ENCODE peak calls at places on chromosomes 4 and X, in five cellular contexts. G, O, K, T and I are unnamed samples.

GRCh38 chr4:125357675-125358074 is 42.9 kb downstream of the FAT4 start:
- DNase-seq in G (no peak), T (no peak), K (no peak), O (no peak), I (no peak)

GRCh38 chrX:128992107-128992971 is 531.0 kb downstream of the SMARCA1 start:
- DNase-seq in T (no peak), O (no peak), G (no peak), K (peak; percentile 0), I (no peak)

GRCh38 chr4:21118301-21118700 is 418.0 kb downstream of the PACRGL start:
- DNase-seq in T (no peak), K (no peak), G (no peak), O (no peak), I (no peak)

GRCh38 chr4:57424231-57424897 is 314.2 kb upstream of the IGFBP7 start:
- DNase-seq in T (no peak), K (no peak), G (no peak), O (no peak), I (no peak)

GRCh38 chr4:36244257-36245084 is at the start of gene ARAP2:
- DNase-seq in T (peak; percentile 95), K (peak; percentile 5), G (peak; percentile 53), O (peak; percentile 67), I (peak; percentile 96)

GRCh38 chrX:150767045-150767395 is 73.8 kb downstream of the MTMR1 start:
- DNase-seq in G (no peak), K (peak; percentile 65), O (no peak), T (no peak), I (no peak)

GRCh38 chr4:6546681-6547447 is 28.1 kb upstream of the MAN2B2 start:
- DNase-seq in T (no peak), O (peak; percentile 10), K (peak; percentile 84), G (no peak), I (no peak)

GRCh38 chr4:36786519-36786918 is 458.0 kb upstream of the NWD2 start:
- DNase-seq in G (no peak), T (no peak), O (no peak), K (peak; percentile 17), I (no peak)

GRCh38 chr4:78666830-78667258 is 109.3 kb upstream of the BMP2K start:
- DNase-seq in O (no peak), K (no peak), G (no peak), T (no peak), I (no peak)

GRCh38 chr4:80045831-80046230 is 27.2 kb downstream of the ANTXR2 start:
- DNase-seq in T (no peak), O (no peak), K (no peak), G (no peak), I (no peak)
- TF ChIP-seq POLR2AphosphoS5 in T (no peak), O (no peak), K (no peak), G (no peak), I (no peak)

GRCh38 chr4:153156263-153156662 is 48.0 kb upstream of the TRIM2 start:
- DNase-seq in K (peak; percentile 52), T (no peak), O (no peak), G (no peak), I (no peak)

GRCh38 chr4:153152453-153153338 is 51.5 kb upstream of the TRIM2 start:
- DNase-seq in G (no peak), T (peak; percentile 82), O (peak; percentile 70), K (peak; percentile 6), I (peak; percentile 81)

GRCh38 chr4:153153339-153153851 is 50.8 kb upstream of the TRIM2 start:
- DNase-seq in T (peak; percentile 90), K (peak; percentile 8), O (peak; percentile 72), G (peak; percentile 28), I (peak; percentile 87)

GRCh38 chr4:153151535-153152452 is 52.4 kb upstream of the TRIM2 start:
- DNase-seq in T (peak; percentile 89), G (peak; percentile 44), K (no peak), O (peak; percentile 90), I (no peak)

GRCh38 chr4:153154010-153154975 is 50.0 kb upstream of the TRIM2 start:
- DNase-seq in G (no peak), T (no peak), O (peak; percentile 50), K (no peak), I (no peak)
- H3K27ac ChIP-seq in G (peak overlapping the region; percentile 85), T (no peak overlapping the region), O (peak overlapping the region; percentile 81), K (no peak overlapping the region), I (peak overlapping the region; percentile 80)

GRCh38 chr4:40577588-40578253 is 51.9 kb downstream of the RBM47 start:
- DNase-seq in O (no peak), T (no peak), K (no peak), G (no peak), I (no peak)

GRCh38 chr4:40573593-40574311 is 55.9 kb downstream of the RBM47 start:
- DNase-seq in T (no peak), G (no peak), O (no peak), K (no peak), I (no peak)

GRCh38 chr4:40579983-40580382 is 49.7 kb downstream of the RBM47 start:
- DNase-seq in O (no peak), K (no peak), T (no peak), G (no peak), I (no peak)

GRCh38 chr4:40575846-40576245 is 53.8 kb downstream of the RBM47 start:
- DNase-seq in K (no peak), O (no peak), G (no peak), T (no peak), I (no peak)

GRCh38 chr4:40576651-40577480 is 52.8 kb downstream of the RBM47 start:
- DNase-seq in T (no peak), O (peak; percentile 82), G (peak; percentile 75), K (peak; percentile 48), I (peak; percentile 86)
- H3K4me3 ChIP-seq in T (no peak overlapping the region), O (no peak overlapping the region), G (peak overlapping the region; percentile 19), K (no peak overlapping the region), I (no peak overlapping the region)

GRCh38 chrX:40996886-40997530 is 88.2 kb upstream of the USP9X start:
- DNase-seq in K (peak; percentile 73), G (no peak), O (no peak), T (no peak), I (no peak)
- TF ChIP-seq POLR2AphosphoS5 in K (no peak), G (no peak), O (no peak), T (no peak), I (no peak)

DNA sequence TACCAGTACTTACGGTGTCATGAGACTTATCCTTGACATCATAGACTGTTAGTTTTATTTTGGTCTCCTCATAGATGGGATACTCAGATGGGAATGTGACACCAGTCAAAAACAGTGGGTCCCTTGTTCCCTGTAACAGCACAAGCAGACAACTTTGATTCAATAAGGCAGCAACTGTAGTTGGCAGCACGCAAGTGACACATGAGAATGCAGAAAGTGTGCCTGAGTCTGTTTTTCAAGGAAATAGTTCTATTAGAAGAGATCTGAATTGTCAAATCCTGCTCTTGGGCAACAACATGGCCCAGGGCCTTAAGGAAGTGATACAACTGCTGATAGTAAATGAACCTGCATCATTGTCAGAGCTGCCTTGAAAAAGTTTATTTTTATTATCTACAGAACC is 443.2 kb downstream of the INPP4B start:
- DNase-seq in K (no peak), T (no peak), O (no peak), G (no peak), I (no peak)
- H3K27ac ChIP-seq in K (no peak overlapping the region), T (peak overlapping the region; percentile 36), O (peak overlapping the region; percentile 22), G (peak overlapping the region; percentile 46), I (peak overlapping the region; percentile 72)

GRCh38 chr4:3735196-3735595 is 31.0 kb upstream of the ADRA2C start:
- DNase-seq in K (no peak), G (no peak), O (no peak), T (no peak), I (no peak)
- H3K4me3 ChIP-seq in K (no peak overlapping the region), G (no peak overlapping the region), O (no peak overlapping the region), T (no peak overlapping the region), I (no peak overlapping the region)

GRCh38 chrX:672931-673330 is 42.3 kb downstream of the SHOX start:
- DNase-seq in T (no peak), K (no peak), O (no peak), G (no peak), I (no peak)
- TF ChIP-seq POLR2AphosphoS5 in T (no peak), K (no peak), O (no peak), G (no peak), I (no peak)